ENCODE peak calls at places on chromosomes 6 and 20, in ten cellular contexts. F is heart right ventricle; V is heart left ventricle; Q is A549; G is adrenal gland; D is CD8-positive, alpha-beta memory T cell; N is right lobe of liver; A is fibroblast of lung; M is kidney; H is left ventricle myocardium inferior. X is an unnamed sample. For H3K9me3, the result is how much of the 10 kb centered on the place peaks cover.

GRCh38 chr6:15327271-15327670 is 81.4 kb downstream of the JARID2 start:
- DNase-seq in F (no peak), V (no peak), Q (peak), G (peak), D (peak), N (no peak), A (peak), M (no peak), H (no peak), X (no peak)

GRCh38 chr20:19670829-19671228 is 87.2 kb upstream of the RIN2 start:
- DNase-seq in F (no peak), V (no peak), Q (no peak), G (no peak), D (no peak), N (no peak), A (no peak), M (no peak), H (no peak), X (no peak)

GRCh38 chr20:45853484-45853883 is 3.7 kb downstream of the ACOT8 start:
- DNase-seq in F (no peak), V (no peak), Q (no peak), G (no peak), D (no peak), N (no peak), A (no peak), M (no peak), H (no peak), X (no peak)

GRCh38 chr6:160279850-160280249 is 21.2 kb upstream of the SLC22A2 start:
- DNase-seq in F (no peak), V (no peak), Q (peak), G (no peak), D (no peak), N (no peak), A (peak), M (no peak), H (no peak), X (no peak)

GRCh38 chr6:99603421-99604160 is 3.0 kb upstream of the PRDM13 start:
- DNase-seq in F (peak), V (no peak), Q (peak), G (no peak), D (no peak), N (peak), A (peak), M (peak), H (no peak), X (no peak)

GRCh38 chr20:33526769-33527168 is 36.9 kb downstream of the CBFA2T2 start:
- DNase-seq in F (no peak), V (no peak), Q (no peak), G (no peak), D (no peak), N (no peak), A (no peak), M (no peak), H (no peak), X (no peak)

GRCh38 chr20:57660510-57661199 is 40.4 kb upstream of the ZBP1 start:
- DNase-seq in F (no peak), V (peak), Q (no peak), G (peak), D (no peak), N (no peak), A (no peak), M (no peak), H (no peak), X (no peak)

GRCh38 chr6:64590965-64591364 is 955.4 kb downstream of the PHF3 start:
- DNase-seq in F (no peak), V (no peak), Q (no peak), G (no peak), D (no peak), N (no peak), A (no peak), M (no peak), H (no peak), X (no peak)

GRCh38 chr20:34037767-34038166 is 44.1 kb downstream of the RALY start:
- DNase-seq in F (no peak), V (peak), Q (no peak), G (peak), D (no peak), N (no peak), A (no peak), M (no peak), H (peak), X (no peak)

GRCh38 chr6:33692078-33692759 is 19.3 kb downstream of the UQCC2 start:
- DNase-seq in F (peak), V (peak), Q (no peak), G (peak), D (no peak), N (no peak), A (peak), M (peak), H (peak), X (no peak)

GRCh38 chr6:145031001-145031400 is 704.3 kb downstream of the EPM2A start:
- DNase-seq in F (no peak), V (no peak), Q (no peak), G (no peak), D (no peak), N (no peak), A (peak), M (no peak), H (no peak), X (no peak)

DNA sequence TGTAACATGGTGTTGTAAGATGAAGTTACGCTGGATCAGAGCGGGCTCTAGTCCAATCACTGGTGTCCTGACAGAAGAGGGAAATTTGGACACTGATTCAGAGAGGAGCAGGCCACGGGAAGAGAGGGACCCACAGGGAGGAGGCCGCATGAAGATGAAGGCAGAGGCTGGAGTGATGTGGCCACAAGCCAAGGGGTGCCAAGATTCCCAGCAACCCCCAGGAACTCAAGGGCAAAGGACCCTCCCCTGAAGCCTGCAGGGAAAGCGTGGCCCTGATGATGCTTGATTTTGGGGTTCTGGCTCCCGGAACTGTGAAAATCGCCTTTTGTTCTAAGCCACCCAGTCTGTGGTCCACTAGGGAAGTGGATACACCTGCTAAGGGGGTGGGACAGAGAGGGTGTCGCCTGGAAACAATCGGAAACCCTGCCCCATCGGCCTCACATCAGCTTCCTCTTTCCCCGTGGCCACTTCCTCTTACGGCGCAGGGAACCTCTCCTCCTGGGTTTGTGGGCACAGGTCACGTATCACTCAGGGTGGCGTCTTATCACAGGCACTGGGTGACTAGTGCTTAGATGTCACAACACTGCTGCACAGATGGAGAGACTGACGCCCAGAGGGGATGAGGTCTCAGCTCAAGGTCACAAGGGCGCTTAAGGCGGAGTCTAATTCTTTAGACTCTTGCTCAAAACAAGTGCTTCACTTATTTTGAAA is 58.0 kb downstream of the SULF2 start:
- DNase-seq in F (peak), V (no peak), Q (no peak), G (peak), D (peak), N (peak), A (no peak), M (peak), H (peak), X (no peak)
- H3K4me3 ChIP-seq in F (no peak), V (no peak), Q (no peak), G (no peak), D (peak), N (no peak), A (no peak), M (no peak), H (no peak), X (no peak)

DNA sequence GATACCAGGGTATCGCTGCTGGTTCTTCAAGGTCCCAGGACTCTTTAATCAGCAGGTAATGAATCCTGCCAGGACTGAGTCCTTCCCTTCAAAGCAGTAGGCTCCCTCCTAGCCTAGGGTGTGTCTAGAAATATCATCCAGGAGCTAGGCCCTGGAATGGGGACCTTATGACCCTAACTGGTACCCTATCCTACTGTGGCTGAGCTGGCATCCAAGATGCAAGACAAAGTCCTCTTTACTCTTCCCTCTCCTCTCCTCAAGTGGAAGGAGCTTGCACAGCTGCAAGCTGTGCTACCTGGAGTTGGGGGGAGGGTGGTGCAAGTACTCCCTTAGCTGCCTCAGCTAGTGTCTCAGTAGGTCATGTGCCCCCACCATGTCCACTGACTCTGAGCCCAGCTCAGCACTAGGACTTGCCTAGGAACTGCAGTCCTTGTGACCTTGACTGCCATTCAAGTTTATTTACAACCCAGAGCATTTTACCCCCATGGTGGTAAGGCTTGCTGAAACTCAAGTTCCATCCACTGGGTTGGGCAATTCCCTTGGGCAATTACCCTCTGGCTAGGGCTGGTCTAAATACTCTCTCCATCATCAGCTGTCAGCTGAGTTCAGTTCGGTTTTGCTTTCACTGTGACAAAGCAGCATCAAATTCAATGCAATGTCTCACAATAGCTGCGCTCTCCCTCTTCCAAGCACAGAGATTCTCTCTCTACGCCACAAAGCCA is 48.4 kb upstream of the TOP1 start:
- DNase-seq in F (no peak), V (no peak), Q (no peak), G (no peak), D (no peak), N (no peak), A (no peak), M (no peak), H (no peak), X (no peak)
- H3K27ac ChIP-seq in F (no peak), V (no peak), Q (no peak), G (no peak), D (no peak), N (no peak), A (no peak), M (no peak), H (no peak), X (no peak)

DNA sequence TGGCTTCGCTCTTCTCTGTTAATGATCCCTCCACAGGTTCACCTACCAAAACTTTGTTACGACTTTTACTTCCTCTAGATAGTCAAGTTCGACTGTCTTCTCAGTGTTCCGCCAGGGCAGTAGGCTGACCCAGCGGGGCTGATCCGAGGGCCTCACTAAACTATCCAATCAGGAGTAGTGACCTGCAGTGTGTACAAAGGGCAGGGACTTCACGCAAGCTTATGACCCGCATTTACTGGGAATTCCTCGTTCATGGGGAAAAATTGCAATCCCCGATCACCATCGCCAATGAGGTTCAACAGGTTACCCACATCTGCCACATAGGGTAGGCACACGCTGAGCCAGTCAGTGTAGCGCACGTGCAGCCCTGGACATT is 771.4 kb upstream of the DEFB115 start:
- DNase-seq in F (no peak), V (no peak), Q (no peak), G (no peak), D (no peak), N (no peak), A (peak), M (no peak), H (no peak), X (no peak)
- H3K9me3 ChIP-seq in F (under half), V (under half), Q (under half), G (under half), D (under half), N (under half), A (under half), M (under half), H (under half), X (under half)

GRCh38 chr20:62237772-62238568 is at the start of gene OSBPL2:
- DNase-seq in F (peak), V (peak), Q (peak), G (peak), D (peak), N (peak), A (peak), M (peak), H (peak), X (peak)

GRCh38 chr20:62236200-62236599 is 2.1 kb upstream of the OSBPL2 start:
- DNase-seq in F (no peak), V (no peak), Q (no peak), G (no peak), D (no peak), N (no peak), A (no peak), M (no peak), H (no peak), X (no peak)

GRCh38 chr20:62236674-62236996 is 1.7 kb upstream of the OSBPL2 start:
- DNase-seq in F (peak), V (no peak), Q (no peak), G (no peak), D (no peak), N (no peak), A (no peak), M (no peak), H (no peak), X (no peak)

GRCh38 chr20:62235777-62236157 is 2.6 kb upstream of the OSBPL2 start:
- DNase-seq in F (peak), V (no peak), Q (no peak), G (no peak), D (no peak), N (no peak), A (no peak), M (no peak), H (no peak), X (no peak)

DNA sequence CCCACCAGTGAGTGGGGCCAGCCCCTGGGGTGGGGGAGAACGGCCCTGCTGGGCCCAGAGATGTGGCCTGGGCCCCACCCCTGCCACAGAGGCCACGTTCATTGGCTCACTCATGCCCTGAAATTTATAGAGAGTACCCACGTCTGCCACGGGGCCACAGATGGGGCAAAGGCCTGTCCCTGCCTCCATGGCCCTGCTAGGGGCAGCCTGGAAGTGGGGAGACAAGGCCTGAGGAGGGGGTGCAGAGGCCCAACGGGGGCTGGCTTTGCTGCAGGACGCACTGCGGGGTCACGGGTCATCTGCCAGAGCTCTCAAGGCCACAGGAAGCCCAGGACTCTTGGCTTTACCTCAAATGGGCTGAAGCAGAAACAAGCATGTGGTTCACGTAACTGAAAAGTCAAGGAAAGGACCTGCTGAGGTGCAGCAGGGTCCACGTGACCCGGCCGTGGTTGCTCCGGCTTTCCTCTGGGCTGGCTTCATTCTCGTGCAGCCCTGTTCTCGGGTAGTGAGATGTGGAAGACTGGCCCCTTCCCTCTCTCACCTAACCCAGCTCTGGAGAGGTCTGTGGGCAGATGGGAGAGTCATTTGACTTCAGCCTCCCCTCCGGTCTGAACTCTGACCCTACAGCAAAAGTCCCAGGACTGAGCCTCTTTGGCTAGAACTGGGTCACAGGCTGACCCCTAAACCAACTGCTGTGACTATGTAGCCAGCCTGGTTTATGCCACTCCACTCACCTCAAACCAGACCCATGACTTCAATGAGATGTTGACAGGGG is 1.1 kb upstream of the OSBPL2 start:
- DNase-seq in F (peak), V (no peak), Q (no peak), G (peak), D (no peak), N (no peak), A (no peak), M (peak), H (no peak), X (no peak)
- H3K4me3 ChIP-seq in F (peak), V (peak), Q (peak), G (no peak), D (peak), N (no peak), A (peak), M (peak), H (peak), X (no peak)

GRCh38 chr20:38665094-38665493 is 59.2 kb upstream of the SLC32A1 start:
- DNase-seq in F (no peak), V (no peak), Q (no peak), G (no peak), D (no peak), N (no peak), A (no peak), M (no peak), H (no peak), X (no peak)

GRCh38 chr20:38663660-38664059 is 60.6 kb upstream of the SLC32A1 start:
- DNase-seq in F (no peak), V (no peak), Q (no peak), G (no peak), D (no peak), N (no peak), A (no peak), M (no peak), H (no peak), X (no peak)

GRCh38 chr20:38665886-38666285 is 58.4 kb upstream of the SLC32A1 start:
- DNase-seq in F (no peak), V (no peak), Q (no peak), G (no peak), D (no peak), N (no peak), A (no peak), M (no peak), H (no peak), X (no peak)

GRCh38 chr20:38667417-38667956 is 56.8 kb upstream of the SLC32A1 start:
- DNase-seq in F (no peak), V (no peak), Q (no peak), G (no peak), D (no peak), N (no peak), A (no peak), M (no peak), H (no peak), X (no peak)

GRCh38 chr20:38664284-38664683 is 60.0 kb upstream of the SLC32A1 start:
- DNase-seq in F (no peak), V (no peak), Q (no peak), G (no peak), D (no peak), N (no peak), A (no peak), M (no peak), H (no peak), X (no peak)
- H3K27ac ChIP-seq in F (no peak), V (no peak), Q (no peak), G (no peak), D (no peak), N (no peak), A (no peak), M (no peak), H (no peak), X (no peak)

GRCh38 chr20:59644371-59644939 is 40.1 kb downstream of the PHACTR3 start:
- DNase-seq in F (no peak), V (no peak), Q (no peak), G (no peak), D (no peak), N (no peak), A (no peak), M (no peak), H (no peak), X (no peak)

GRCh38 chr20:59643616-59644061 is 39.3 kb downstream of the PHACTR3 start:
- DNase-seq in F (no peak), V (no peak), Q (no peak), G (no peak), D (no peak), N (no peak), A (no peak), M (no peak), H (no peak), X (no peak)

GRCh38 chr20:59646487-59646886 is 42.1 kb downstream of the PHACTR3 start:
- DNase-seq in F (no peak), V (no peak), Q (no peak), G (no peak), D (no peak), N (no peak), A (no peak), M (no peak), H (no peak), X (no peak)

GRCh38 chr20:59645761-59646171 is 41.4 kb downstream of the PHACTR3 start:
- DNase-seq in F (no peak), V (no peak), Q (no peak), G (no peak), D (no peak), N (no peak), A (no peak), M (no peak), H (no peak), X (no peak)

DNA sequence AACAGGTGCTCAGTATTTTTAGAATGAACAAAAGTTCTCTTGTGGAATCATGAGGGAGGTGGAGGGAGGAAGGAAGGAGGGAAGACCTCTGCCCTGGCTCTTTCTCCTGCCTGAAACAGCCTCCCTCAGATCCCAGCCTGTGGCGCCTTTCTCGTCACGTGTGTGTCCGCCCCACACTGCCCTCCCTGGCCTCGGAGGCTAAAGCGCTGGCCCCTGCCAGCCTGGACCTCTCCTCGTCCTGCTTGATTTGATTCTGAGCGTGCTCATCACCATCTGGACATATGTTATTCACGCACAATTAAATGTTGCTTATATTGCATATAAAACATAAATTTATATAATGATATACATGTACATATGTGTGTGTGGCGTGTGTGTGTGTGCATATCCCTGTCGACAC is 41.0 kb downstream of the PHACTR3 start:
- DNase-seq in F (no peak), V (no peak), Q (no peak), G (no peak), D (no peak), N (no peak), A (no peak), M (no peak), H (no peak), X (no peak)
- H3K9me3 ChIP-seq in F (under half), V (under half), Q (under half), G (under half), D (under half), N (under half), A (under half), M (under half), H (under half), X (under half)

X was measured in iPS DF 6.9.